ENCODE peak calls at places on chromosomes 13 and 19, in five cellular contexts. C is CD4-positive, alpha-beta T cell; E is heart right ventricle; X is Kasumi-1; J is stimulated activated CD4-positive, alpha-beta T cell treated with anti-CD3 and anti-CD28 coated beads, Interleukin-12 subunit alpha, Interleukin-12 subunit beta, amount 100 ng/mL, for 4 hours. T is an unnamed sample.

GRCh38 chr19:10424011-10424637 is 3.8 kb downstream of the PDE4A start:
- DNase-seq in X (peak; percentile 64), J (peak; percentile 68), C (peak; percentile 62), E (peak; percentile 75), T (no peak)

GRCh38 chr13:80400164-80400767 is 59.3 kb upstream of the SPRY2 start:
- DNase-seq in J (no peak), E (no peak), X (no peak), C (no peak), T (no peak)

GRCh38 chr19:1133471-1133929 is 29.7 kb downstream of the GPX4 start:
- DNase-seq in C (peak; percentile 67), J (peak; percentile 65), X (peak; percentile 85), E (no peak), T (no peak)

GRCh38 chr13:44231786-44232516 is 141.7 kb upstream of the SERP2 start:
- DNase-seq in C (no peak), X (no peak), E (no peak), J (no peak), T (peak; percentile 60)

GRCh38 chr19:16441661-16442071 is 30.1 kb downstream of the EPS15L1 start:
- DNase-seq in E (no peak), X (peak; percentile 22), C (no peak), J (no peak), T (no peak)

GRCh38 chr13:110711778-110712070 is 1.8 kb upstream of the ING1 start:
- DNase-seq in X (no peak), J (no peak), E (no peak), C (no peak), T (no peak)

GRCh38 chr13:84255226-84255625 is 373.0 kb upstream of the SLITRK1 start:
- DNase-seq in C (no peak), J (no peak), X (no peak), E (no peak), T (no peak)

GRCh38 chr13:22194106-22194810 is 523.4 kb downstream of the FGF9 start:
- DNase-seq in X (no peak), C (no peak), J (no peak), E (peak; percentile 31), T (no peak)

GRCh38 chr19:3670258-3670795 is 29.9 kb downstream of the PIP5K1C start:
- DNase-seq in C (no peak), X (no peak), J (no peak), E (peak; percentile 89), T (peak; percentile 70)

GRCh38 chr19:43574424-43575155 is 737 bp downstream of the XRCC1 start:
- DNase-seq in C (no peak), E (no peak), X (no peak), J (no peak), T (peak; percentile 71)

GRCh38 chr19:41575998-41576397 is at the start of gene CEACAM21:
- DNase-seq in E (peak; percentile 53), J (peak; percentile 49), X (peak; percentile 98), C (no peak), T (no peak)

GRCh38 chr19:14218615-14219330 is 12.8 kb upstream of the ADGRL1 start:
- DNase-seq in X (no peak), C (no peak), E (no peak), J (no peak), T (no peak)

GRCh38 chr19:1132625-1133383 is 29.0 kb downstream of the GPX4 start:
- DNase-seq in J (no peak), X (peak; percentile 14), E (no peak), C (peak; percentile 18), T (no peak)

GRCh38 chr19:3073159-3073563 is 10.9 kb upstream of the TLE5 start:
- DNase-seq in J (no peak), C (no peak), E (no peak), X (no peak), T (no peak)

GRCh38 chr19:49430678-49431329 is 5.6 kb downstream of the GFY start:
- DNase-seq in J (no peak), X (peak; percentile 52), E (no peak), C (no peak), T (no peak)

GRCh38 chr19:47703301-47703700 is 9.9 kb upstream of the EHD2 start:
- DNase-seq in X (no peak), E (no peak), C (no peak), J (no peak), T (no peak)

GRCh38 chr13:24264976-24265375 is 44.4 kb upstream of the C1QTNF9 start:
- DNase-seq in C (peak; percentile 65), X (no peak), J (peak; percentile 65), E (no peak), T (no peak)

GRCh38 chr13:39634956-39635355 is 20.5 kb upstream of the COG6 start:
- DNase-seq in C (no peak), X (no peak), J (no peak), E (no peak), T (no peak)

GRCh38 chr19:11931051-11931450 is 6.1 kb downstream of the ZNF700 start:
- DNase-seq in X (no peak), C (no peak), E (no peak), J (no peak), T (no peak)

GRCh38 chr19:2475018-2475701 is 767 bp upstream of the GADD45B start:
- DNase-seq in C (peak; percentile 55), X (peak; percentile 49), J (peak; percentile 64), E (peak; percentile 29), T (no peak)

GRCh38 chr19:21699197-21699596 is 68.2 kb downstream of the ZNF100 start:
- DNase-seq in X (no peak), J (no peak), E (no peak), C (no peak), T (no peak)

GRCh38 chr19:48842744-48843162 is 6.5 kb upstream of the HSD17B14 start:
- DNase-seq in J (peak; percentile 27), C (peak; percentile 33), E (peak; percentile 60), X (peak; percentile 80), T (no peak)

GRCh38 chr19:10043286-10043927 is 30.1 kb downstream of the RDH8 start:
- DNase-seq in C (no peak), X (no peak), E (no peak), J (no peak), T (no peak)

GRCh38 chr13:20714161-20714560 is 10.7 kb downstream of the IL17D start:
- DNase-seq in X (no peak), J (no peak), E (no peak), C (no peak), T (no peak)

GRCh38 chr13:30863796-30864195 is 42.3 kb upstream of the MEDAG start:
- DNase-seq in J (no peak), C (no peak), X (no peak), E (no peak), T (no peak)

GRCh38 chr19:3606174-3606689 is 443 bp downstream of the TBXA2R start:
- DNase-seq in X (no peak), J (peak; percentile 20), E (no peak), C (no peak), T (no peak)

GRCh38 chr13:49356224-49356623 is 87.6 kb downstream of the CAB39L start:
- DNase-seq in E (no peak), X (no peak), C (no peak), J (no peak), T (no peak)

GRCh38 chr13:40127476-40127875 is 472.0 kb downstream of the COG6 start:
- DNase-seq in E (no peak), C (no peak), X (no peak), J (no peak), T (no peak)